ENCODE peak calls at places on chromosome 13, in five cellular contexts. One of them, this sample, is unnamed.

GRCh38 chr13:39023761-39024160 is 14.1 kb downstream of the PROSER1 start:
- DNase-seq in neuronal stem cell: no peak
- DNase-seq in cardiac fibroblast: no peak
- DNase-seq in effector CD4-positive, alpha-beta T cell: no peak
- DNase-seq in activated T-cell treated with anti-CD3 and anti-CD28 coated beads, Interleukin-2, amount 50 U/mL, for 48 hours: no peak
- DNase-seq in this sample: no peak

GRCh38 chr13:110400786-110401533 is 93.9 kb downstream of the COL4A2 start:
- DNase-seq in cardiac fibroblast: peak
- DNase-seq in neuronal stem cell: no peak
- DNase-seq in activated T-cell treated with anti-CD3 and anti-CD28 coated beads, Interleukin-2, amount 50 U/mL, for 48 hours: no peak
- DNase-seq in effector CD4-positive, alpha-beta T cell: no peak
- DNase-seq in this sample: no peak

GRCh38 chr13:110643324-110643723 is 28.0 kb downstream of the NAXD start:
- DNase-seq in effector CD4-positive, alpha-beta T cell: no peak
- DNase-seq in activated T-cell treated with anti-CD3 and anti-CD28 coated beads, Interleukin-2, amount 50 U/mL, for 48 hours: no peak
- DNase-seq in neuronal stem cell: no peak
- DNase-seq in cardiac fibroblast: no peak
- DNase-seq in this sample: no peak

GRCh38 chr13:42660367-42660965 is 86.5 kb downstream of the TNFSF11 start:
- DNase-seq in activated T-cell treated with anti-CD3 and anti-CD28 coated beads, Interleukin-2, amount 50 U/mL, for 48 hours: no peak
- DNase-seq in effector CD4-positive, alpha-beta T cell: no peak
- DNase-seq in cardiac fibroblast: peak
- DNase-seq in neuronal stem cell: no peak
- DNase-seq in this sample: no peak

GRCh38 chr13:32938907-32939306 is 77.3 kb upstream of the KL start:
- DNase-seq in activated T-cell treated with anti-CD3 and anti-CD28 coated beads, Interleukin-2, amount 50 U/mL, for 48 hours: no peak
- DNase-seq in neuronal stem cell: no peak
- DNase-seq in effector CD4-positive, alpha-beta T cell: no peak
- DNase-seq in cardiac fibroblast: peak
- DNase-seq in this sample: no peak

GRCh38 chr13:94020833-94021232 is 458.6 kb downstream of the DCT start:
- DNase-seq in effector CD4-positive, alpha-beta T cell: no peak
- DNase-seq in cardiac fibroblast: peak
- DNase-seq in neuronal stem cell: no peak
- DNase-seq in activated T-cell treated with anti-CD3 and anti-CD28 coated beads, Interleukin-2, amount 50 U/mL, for 48 hours: no peak
- DNase-seq in this sample: no peak

GRCh38 chr13:87778128-87778527 is 107.0 kb downstream of the SLITRK5 start:
- DNase-seq in activated T-cell treated with anti-CD3 and anti-CD28 coated beads, Interleukin-2, amount 50 U/mL, for 48 hours: no peak
- DNase-seq in effector CD4-positive, alpha-beta T cell: no peak
- DNase-seq in neuronal stem cell: no peak
- DNase-seq in cardiac fibroblast: no peak
- DNase-seq in this sample: no peak

GRCh38 chr13:45932611-45933182 is 81.1 kb upstream of the SIAH3 start:
- DNase-seq in effector CD4-positive, alpha-beta T cell: no peak
- DNase-seq in neuronal stem cell: no peak
- DNase-seq in activated T-cell treated with anti-CD3 and anti-CD28 coated beads, Interleukin-2, amount 50 U/mL, for 48 hours: no peak
- DNase-seq in cardiac fibroblast: no peak
- DNase-seq in this sample: no peak

GRCh38 chr13:48449656-48450055 is 36.7 kb upstream of the LPAR6 start:
- DNase-seq in effector CD4-positive, alpha-beta T cell: no peak
- DNase-seq in cardiac fibroblast: no peak
- DNase-seq in neuronal stem cell: no peak
- DNase-seq in activated T-cell treated with anti-CD3 and anti-CD28 coated beads, Interleukin-2, amount 50 U/mL, for 48 hours: no peak
- DNase-seq in this sample: no peak

GRCh38 chr13:35455022-35455421 is 21.5 kb downstream of the MAB21L1 start:
- DNase-seq in activated T-cell treated with anti-CD3 and anti-CD28 coated beads, Interleukin-2, amount 50 U/mL, for 48 hours: no peak
- DNase-seq in effector CD4-positive, alpha-beta T cell: no peak
- DNase-seq in cardiac fibroblast: no peak
- DNase-seq in neuronal stem cell: no peak
- DNase-seq in this sample: no peak

GRCh38 chr13:106570354-106570822 is 2.5 kb upstream of the ARGLU1 start:
- DNase-seq in activated T-cell treated with anti-CD3 and anti-CD28 coated beads, Interleukin-2, amount 50 U/mL, for 48 hours: peak
- DNase-seq in neuronal stem cell: peak
- DNase-seq in cardiac fibroblast: peak
- DNase-seq in effector CD4-positive, alpha-beta T cell: peak
- DNase-seq in this sample: peak

GRCh38 chr13:110123041-110123809 is 183.7 kb downstream of the COL4A1 start:
- DNase-seq in cardiac fibroblast: no peak
- DNase-seq in activated T-cell treated with anti-CD3 and anti-CD28 coated beads, Interleukin-2, amount 50 U/mL, for 48 hours: no peak
- DNase-seq in effector CD4-positive, alpha-beta T cell: no peak
- DNase-seq in neuronal stem cell: no peak
- DNase-seq in this sample: no peak

GRCh38 chr13:113654591-113655357 is 3.2 kb downstream of the ATP4B start:
- DNase-seq in activated T-cell treated with anti-CD3 and anti-CD28 coated beads, Interleukin-2, amount 50 U/mL, for 48 hours: no peak
- DNase-seq in neuronal stem cell: no peak
- DNase-seq in effector CD4-positive, alpha-beta T cell: no peak
- DNase-seq in cardiac fibroblast: no peak
- DNase-seq in this sample: no peak

GRCh38 chr13:73967397-73968165 is 166.6 kb downstream of the KLF12 start:
- DNase-seq in cardiac fibroblast: no peak
- DNase-seq in neuronal stem cell: no peak
- DNase-seq in activated T-cell treated with anti-CD3 and anti-CD28 coated beads, Interleukin-2, amount 50 U/mL, for 48 hours: no peak
- DNase-seq in effector CD4-positive, alpha-beta T cell: no peak
- DNase-seq in this sample: no peak

GRCh38 chr13:46992383-46992952 is 95.6 kb upstream of the HTR2A start:
- DNase-seq in neuronal stem cell: no peak
- DNase-seq in activated T-cell treated with anti-CD3 and anti-CD28 coated beads, Interleukin-2, amount 50 U/mL, for 48 hours: no peak
- DNase-seq in effector CD4-positive, alpha-beta T cell: no peak
- DNase-seq in cardiac fibroblast: peak
- DNase-seq in this sample: peak

GRCh38 chr13:31699650-31700049 is 39.7 kb upstream of the RXFP2 start:
- DNase-seq in neuronal stem cell: peak
- DNase-seq in activated T-cell treated with anti-CD3 and anti-CD28 coated beads, Interleukin-2, amount 50 U/mL, for 48 hours: no peak
- DNase-seq in cardiac fibroblast: peak
- DNase-seq in effector CD4-positive, alpha-beta T cell: no peak
- DNase-seq in this sample: peak

GRCh38 chr13:44364601-44365000 is 9.0 kb upstream of the SERP2 start:
- DNase-seq in cardiac fibroblast: peak
- DNase-seq in neuronal stem cell: peak
- DNase-seq in effector CD4-positive, alpha-beta T cell: no peak
- DNase-seq in activated T-cell treated with anti-CD3 and anti-CD28 coated beads, Interleukin-2, amount 50 U/mL, for 48 hours: no peak
- DNase-seq in this sample: no peak

GRCh38 chr13:50731400-50731799 is 112.1 kb downstream of the DLEU7 start:
- DNase-seq in effector CD4-positive, alpha-beta T cell: no peak
- DNase-seq in neuronal stem cell: no peak
- DNase-seq in cardiac fibroblast: peak
- DNase-seq in activated T-cell treated with anti-CD3 and anti-CD28 coated beads, Interleukin-2, amount 50 U/mL, for 48 hours: no peak
- DNase-seq in this sample: no peak

This sample was measured in HEK293T.